ENCODE peak calls at places on chromosomes 6 and 20, in nine cellular contexts. D is uterus, U is neural progenitor cell, B is psoas muscle, X is thoracic aorta, J is left lung, L is HL-60, M is Panc1, P is A549. S is an unnamed sample.

GRCh38 chr20:7758436-7758835 is 181.8 kb downstream of the HAO1 start:
- DNase-seq in D (no peak), U (no peak), B (no peak), X (no peak), J (no peak), L (no peak), M (no peak), P (no peak), S (no peak)

GRCh38 chr6:90098637-90099036 is 198.0 kb downstream of the BACH2 start:
- DNase-seq in D (peak; percentile 38), U (no peak), B (no peak), X (no peak), J (no peak), L (no peak), M (no peak), P (no peak), S (no peak)

GRCh38 chr6:16004934-16005673 is 123.8 kb upstream of the MYLIP start:
- DNase-seq in D (no peak), U (no peak), B (no peak), X (no peak), J (no peak), L (no peak), M (no peak), P (no peak), S (no peak)

GRCh38 chr6:42374027-42374669 is 77.6 kb downstream of the TRERF1 start:
- DNase-seq in D (no peak), U (no peak), B (no peak), X (no peak), J (no peak), L (peak; percentile 63), M (no peak), P (no peak), S (no peak)

GRCh38 chr20:46990017-46990810 is 95.6 kb downstream of the EYA2 start:
- DNase-seq in D (no peak), U (peak; percentile 78), B (peak; percentile 55), X (no peak), J (no peak), L (no peak), M (no peak), P (no peak), S (no peak)

GRCh38 chr6:48826318-48826595 is 636.8 kb downstream of the MMUT start:
- DNase-seq in D (no peak), U (no peak), B (no peak), X (no peak), J (no peak), L (no peak), M (no peak), P (no peak), S (no peak)

GRCh38 chr6:93799226-93799625 is 379.9 kb upstream of the EPHA7 start:
- DNase-seq in D (no peak), U (no peak), B (no peak), X (no peak), J (no peak), L (no peak), M (no peak), P (no peak), S (no peak)

GRCh38 chr20:52953020-52953419 is 19.1 kb upstream of the TSHZ2 start:
- DNase-seq in D (no peak), U (no peak), B (no peak), X (no peak), J (no peak), L (no peak), M (no peak), P (no peak), S (no peak)

GRCh38 chr6:20791932-20792331 is 257.7 kb downstream of the CDKAL1 start:
- DNase-seq in D (no peak), U (no peak), B (no peak), X (no peak), J (no peak), L (no peak), M (no peak), P (no peak), S (no peak)

GRCh38 chr6:35972471-35972985 is 51.6 kb upstream of the SRPK1 start:
- DNase-seq in D (no peak), U (peak; percentile 71), B (no peak), X (no peak), J (no peak), L (no peak), M (no peak), P (no peak), S (no peak)

GRCh38 chr6:94813806-94814205 is 763.5 kb upstream of the MANEA start:
- DNase-seq in D (no peak), U (no peak), B (no peak), X (no peak), J (no peak), L (no peak), M (no peak), P (no peak), S (no peak)

GRCh38 chr6:64807785-64808184 is 899.2 kb downstream of the EYS start:
- DNase-seq in D (no peak), U (no peak), B (no peak), X (no peak), J (no peak), L (no peak), M (no peak), P (no peak), S (no peak)

GRCh38 chr20:58797371-58798050 is 53.2 kb downstream of the GNAS-AS1 start:
- DNase-seq in D (no peak), U (no peak), B (no peak), X (no peak), J (no peak), L (no peak), M (no peak), P (no peak), S (no peak)

GRCh38 chr6:137033828-137034227 is 10.9 kb downstream of the IL20RA start:
- DNase-seq in D (no peak), U (no peak), B (no peak), X (no peak), J (no peak), L (peak; percentile 78), M (no peak), P (no peak), S (no peak)

GRCh38 chr20:57282691-57283361 is 16.4 kb upstream of the BMP7 start:
- DNase-seq in D (no peak), U (peak; percentile 66), B (no peak), X (no peak), J (no peak), L (no peak), M (no peak), P (no peak), S (no peak)

GRCh38 chr20:31594002-31594557 is 11.0 kb upstream of the ID1 start:
- DNase-seq in D (no peak), U (no peak), B (no peak), X (no peak), J (no peak), L (no peak), M (no peak), P (no peak), S (no peak)

GRCh38 chr20:59164681-59165388 is 1.2 kb downstream of the ZNF831 start:
- DNase-seq in D (no peak), U (no peak), B (no peak), X (no peak), J (no peak), L (no peak), M (no peak), P (no peak), S (no peak)

DNA sequence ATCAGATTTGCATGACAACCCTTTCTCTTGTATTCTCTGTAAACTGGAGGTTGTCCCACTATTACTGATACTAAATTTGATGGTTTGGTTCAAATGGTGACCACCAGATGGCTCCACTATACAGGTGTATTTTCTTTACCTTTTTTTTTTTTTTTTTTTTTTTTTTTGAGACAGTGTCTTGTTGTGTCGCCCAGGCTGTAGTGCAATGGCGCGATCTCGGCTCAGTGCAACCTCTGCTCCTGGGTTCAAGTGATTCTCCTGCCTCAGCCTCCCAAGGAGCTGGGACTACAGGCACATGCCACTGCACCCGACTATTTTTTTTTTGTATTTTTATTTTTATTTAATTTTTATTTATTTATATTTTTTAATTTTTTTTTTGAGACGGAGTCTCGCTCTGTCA is 6.6 kb upstream of the WTAP start:
- DNase-seq in D (no peak), U (peak; percentile 41), B (no peak), X (no peak), J (no peak), L (no peak), M (no peak), P (peak; percentile 46), S (no peak)
- TF ChIP-seq CTCF in D (peak; percentile 32), U (peak; percentile 53), B (peak; percentile 59), X (peak; percentile 10), J (no peak), L (no peak), M (peak; percentile 68), P (peak; percentile 45), S (no peak)

GRCh38 chr6:166109608-166110007 is 58.0 kb downstream of the TBXT start:
- DNase-seq in D (no peak), U (no peak), B (no peak), X (no peak), J (no peak), L (no peak), M (no peak), P (no peak), S (no peak)

GRCh38 chr6:166115609-166116008 is 52.0 kb downstream of the TBXT start:
- DNase-seq in D (no peak), U (no peak), B (no peak), X (no peak), J (no peak), L (no peak), M (no peak), P (no peak), S (no peak)

DNA sequence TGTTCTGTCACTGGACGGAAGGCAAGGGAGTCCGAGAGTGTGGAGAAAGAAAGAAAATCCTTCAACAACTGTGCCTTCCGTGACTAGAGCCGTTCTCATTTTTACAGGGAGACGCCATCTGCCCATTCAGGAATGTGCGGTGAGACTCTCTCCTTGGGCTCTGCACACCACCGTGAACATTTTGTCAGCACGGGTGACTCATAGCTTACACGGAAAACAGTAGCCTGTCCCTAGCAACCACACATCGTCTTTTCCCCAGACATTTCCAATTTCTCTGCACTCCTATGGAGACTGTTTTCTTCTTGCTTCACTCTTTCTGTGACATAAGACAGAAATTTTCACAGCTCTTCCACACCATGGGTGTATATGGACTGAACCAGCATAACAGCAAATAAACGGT is 55.1 kb downstream of the TBXT start:
- DNase-seq in D (no peak), U (no peak), B (no peak), X (no peak), J (no peak), L (no peak), M (no peak), P (peak; percentile 86), S (no peak)
- H3K27ac ChIP-seq in D (no peak overlapping the region), U (no peak overlapping the region), B (no peak overlapping the region), X (no peak overlapping the region), J (no peak overlapping the region), L (no peak overlapping the region), M (no peak overlapping the region), P (peak overlapping the region; percentile 77), S (no peak overlapping the region)

GRCh38 chr6:166009385-166010031 is 158.1 kb downstream of the TBXT start:
- DNase-seq in D (no peak), U (no peak), B (no peak), X (no peak), J (no peak), L (no peak), M (no peak), P (no peak), S (no peak)
- H3K4me3 ChIP-seq in D (no peak overlapping the region), U (peak overlapping the region; percentile 55), B (no peak overlapping the region), X (no peak overlapping the region), J (no peak overlapping the region), L (no peak overlapping the region), M (no peak overlapping the region), P (peak overlapping the region; percentile 58), S (peak overlapping the region; percentile 71)

GRCh38 chr20:44603327-44603726 is 20.9 kb downstream of the PKIG start:
- DNase-seq in D (no peak), U (peak; percentile 26), B (no peak), X (no peak), J (no peak), L (no peak), M (no peak), P (no peak), S (no peak)
- TF ChIP-seq CTCF in D (no peak), U (peak; percentile 45), B (no peak), X (no peak), J (no peak), L (no peak), M (no peak), P (no peak), S (no peak)

S was measured in coronary artery.